ENCODE peak calls at places on chromosomes 7 and 10, in five cellular contexts. V is GM13976, Q is GM12865, Y is sigmoid colon, G is AG09309. N is an unnamed sample.

GRCh38 chr7:27156508-27156898 is at the start of gene HOXA7:
- DNase-seq in V (no peak), Q (no peak), Y (peak; percentile 96), G (no peak), N (no peak)

GRCh38 chr7:148624735-148625134 is 34.2 kb downstream of the C7orf33 start:
- DNase-seq in V (no peak), Q (no peak), Y (no peak), G (no peak), N (no peak)

GRCh38 chr7:50974240-50974639 is 191.5 kb upstream of the GRB10 start:
- DNase-seq in V (no peak), Q (no peak), Y (no peak), G (no peak), N (no peak)

GRCh38 chr10:79208251-79208983 is 138.9 kb upstream of the PPIF start:
- DNase-seq in V (no peak), Q (no peak), Y (no peak), G (no peak), N (no peak)

GRCh38 chr7:90999989-91000979 is 263.9 kb upstream of the FZD1 start:
- DNase-seq in V (no peak), Q (no peak), Y (no peak), G (no peak), N (no peak)

GRCh38 chr10:22437620-22438588 is 92.6 kb downstream of the SPAG6 start:
- DNase-seq in V (peak; percentile 52), Q (no peak), Y (peak; percentile 77), G (no peak), N (peak; percentile 44)

GRCh38 chr7:34523233-34523918 is 134.6 kb upstream of the NPSR1 start:
- DNase-seq in V (no peak), Q (no peak), Y (no peak), G (no peak), N (no peak)

GRCh38 chr7:101882595-101883564 is 65.5 kb downstream of the CUX1 start:
- DNase-seq in V (no peak), Q (no peak), Y (peak; percentile 97), G (peak; percentile 99), N (no peak)

GRCh38 chr10:27157150-27157549 is 2.0 kb downstream of the MASTL start:
- DNase-seq in V (no peak), Q (no peak), Y (no peak), G (no peak), N (no peak)

GRCh38 chr10:35307297-35307696 is 29.0 kb upstream of the CCNY start:
- DNase-seq in V (no peak), Q (no peak), Y (no peak), G (no peak), N (no peak)

GRCh38 chr7:102326156-102326914 is 29.9 kb downstream of the SPDYE6 start:
- DNase-seq in V (no peak), Q (no peak), Y (no peak), G (no peak), N (no peak)

GRCh38 chr7:14691597-14692203 is 210.9 kb downstream of the DGKB start:
- DNase-seq in V (peak; percentile 27), Q (peak; percentile 47), Y (peak; percentile 67), G (no peak), N (peak; percentile 76)

GRCh38 chr10:44715081-44715480 is 196.1 kb upstream of the TMEM72 start:
- DNase-seq in V (no peak), Q (no peak), Y (no peak), G (no peak), N (no peak)

GRCh38 chr7:70154521-70155180 is 556.4 kb downstream of the AUTS2 start:
- DNase-seq in V (no peak), Q (no peak), Y (no peak), G (no peak), N (no peak)

GRCh38 chr7:23471090-23471859 is 984 bp upstream of the IGF2BP3 start:
- DNase-seq in V (peak; percentile 82), Q (peak; percentile 95), Y (no peak), G (no peak), N (peak; percentile 48)

GRCh38 chr10:488933-489215 is 200.6 kb downstream of the DIP2C start:
- DNase-seq in V (no peak), Q (no peak), Y (no peak), G (no peak), N (no peak)

GRCh38 chr7:132239422-132239994 is 336.8 kb downstream of the PLXNA4 start:
- DNase-seq in V (no peak), Q (no peak), Y (no peak), G (no peak), N (no peak)
- TF ChIP-seq CTCF in V (no peak), Q (no peak), Y (no peak), G (no peak), N (no peak)

GRCh38 chr7:103613655-103614642 is 167.9 kb upstream of the SLC26A5 start:
- DNase-seq in V (no peak), Q (no peak), Y (no peak), G (no peak), N (no peak)
- TF ChIP-seq CTCF in V (no peak), Q (no peak), Y (no peak), G (peak; percentile 32), N (no peak)

DNA sequence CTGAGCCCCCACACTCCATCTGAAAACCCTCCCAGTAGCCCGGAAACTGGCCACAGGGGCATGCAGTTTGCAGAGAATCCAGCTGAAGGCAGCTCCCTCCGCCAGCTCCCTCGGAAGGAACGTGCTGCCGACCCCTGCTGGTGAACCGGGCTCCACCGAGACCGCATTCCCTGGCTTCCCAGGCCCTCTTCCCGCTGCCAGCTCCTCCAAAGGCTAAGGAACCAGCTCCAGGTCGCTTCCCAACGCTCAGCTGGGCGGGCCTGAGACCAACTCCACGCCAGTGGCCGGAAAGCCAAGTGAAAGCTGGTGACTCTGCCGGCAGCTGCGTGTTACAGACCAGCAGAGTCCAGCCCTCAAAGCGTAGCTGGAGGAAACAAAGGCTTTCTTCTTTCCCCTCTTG is 35.8 kb downstream of the GPER1 start:
- DNase-seq in V (no peak), Q (no peak), Y (peak; percentile 94), G (peak; percentile 66), N (no peak)
- TF ChIP-seq CTCF in V (no peak), Q (no peak), Y (peak; percentile 76), G (peak; percentile 91), N (no peak)

DNA sequence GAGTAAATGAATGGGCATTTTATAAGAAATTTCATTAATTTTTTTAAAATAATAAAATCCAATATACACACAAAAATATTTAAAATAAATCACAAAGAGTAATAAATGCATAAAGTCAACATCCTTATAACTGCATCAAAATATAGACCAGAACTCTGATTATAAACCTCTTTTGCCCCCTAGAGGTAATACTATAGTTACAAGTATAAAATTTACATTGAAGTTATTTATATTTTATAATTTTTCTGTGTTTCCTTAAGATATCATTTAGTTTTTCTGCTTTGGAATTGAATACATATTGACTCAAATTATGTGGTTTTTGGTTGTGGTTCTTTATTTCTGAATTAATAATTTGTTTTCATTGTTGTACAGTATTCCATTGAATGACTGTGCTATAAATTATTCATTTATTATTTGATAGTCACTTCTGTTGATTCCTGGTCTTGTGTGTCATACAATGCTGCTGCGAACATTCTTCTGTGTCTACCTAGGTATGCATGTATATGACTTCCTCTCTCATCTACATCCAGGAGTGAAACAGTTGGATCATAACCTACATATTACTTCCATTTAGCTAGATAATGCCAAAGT is 673.6 kb downstream of the IPMK start:
- DNase-seq in V (no peak), Q (no peak), Y (no peak), G (no peak), N (no peak)
- TF ChIP-seq CTCF in V (no peak), Q (no peak), Y (no peak), G (no peak), N (no peak)

DNA sequence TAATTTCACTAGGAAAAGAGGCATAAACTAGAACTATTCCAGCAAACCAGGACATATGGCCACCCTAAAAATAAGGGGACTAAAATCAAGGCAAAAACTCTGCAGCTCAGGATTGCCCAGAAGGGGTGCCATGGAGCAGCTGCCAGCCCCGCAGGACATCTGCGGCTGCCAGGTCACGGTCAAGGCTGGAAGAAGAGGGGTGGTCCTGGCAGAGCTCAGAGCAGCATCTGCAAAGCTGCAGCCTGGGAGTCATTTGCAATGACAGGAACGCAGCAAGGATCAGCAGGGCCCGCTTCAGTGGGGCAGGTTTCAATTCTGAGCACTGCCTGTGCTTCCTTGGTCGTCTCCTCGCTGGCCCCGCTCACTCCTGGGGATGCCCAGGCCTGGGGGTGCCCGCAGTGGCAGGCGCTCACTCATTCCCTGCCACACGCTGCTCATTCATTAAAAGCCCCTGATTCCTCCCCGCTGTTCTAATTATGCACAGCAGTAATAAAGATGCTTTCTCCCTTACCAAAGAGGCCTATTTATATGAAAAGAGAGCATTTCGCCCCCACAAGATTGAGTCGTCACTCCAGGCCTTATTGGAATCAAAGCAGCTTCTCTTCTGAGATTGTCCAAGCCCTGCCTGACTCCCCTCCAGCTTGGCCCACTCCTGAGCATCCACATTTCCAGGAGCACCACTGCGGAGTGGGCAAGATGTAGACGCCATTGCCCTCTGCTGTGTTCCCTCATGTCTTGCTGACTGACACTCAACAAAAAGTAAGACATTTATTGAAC is 4.6 kb downstream of the HSPA12A start:
- DNase-seq in V (no peak), Q (no peak), Y (no peak), G (no peak), N (no peak)
- TF ChIP-seq CTCF in V (no peak), Q (no peak), Y (no peak), G (peak; percentile 40), N (no peak)

GRCh38 chr7:88347098-88347497 is 40.4 kb upstream of the STEAP4 start:
- DNase-seq in V (no peak), Q (peak; percentile 15), Y (no peak), G (no peak), N (no peak)

GRCh38 chr7:88344271-88344670 is 37.6 kb upstream of the STEAP4 start:
- DNase-seq in V (no peak), Q (no peak), Y (no peak), G (no peak), N (no peak)

GRCh38 chr7:88346357-88346756 is 39.7 kb upstream of the STEAP4 start:
- DNase-seq in V (no peak), Q (peak; percentile 5), Y (no peak), G (no peak), N (no peak)

GRCh38 chr7:88350118-88350517 is 43.4 kb upstream of the STEAP4 start:
- DNase-seq in V (no peak), Q (no peak), Y (no peak), G (no peak), N (no peak)

GRCh38 chr7:88344956-88345832 is 38.5 kb upstream of the STEAP4 start:
- DNase-seq in V (no peak), Q (peak; percentile 35), Y (peak; percentile 65), G (no peak), N (peak; percentile 20)
- TF ChIP-seq CTCF in V (peak; percentile 16), Q (peak; percentile 51), Y (no peak), G (peak; percentile 22), N (peak; percentile 20)

GRCh38 chr7:107133396-107133795 is 35.4 kb upstream of the HBP1 start:
- DNase-seq in V (no peak), Q (no peak), Y (no peak), G (no peak), N (no peak)

GRCh38 chr7:107128217-107128616 is 40.6 kb upstream of the HBP1 start:
- DNase-seq in V (no peak), Q (no peak), Y (no peak), G (no peak), N (no peak)

GRCh38 chr7:107128748-107129147 is 40.1 kb upstream of the HBP1 start:
- DNase-seq in V (no peak), Q (no peak), Y (no peak), G (no peak), N (no peak)

GRCh38 chr7:107125475-107125874 is 43.3 kb upstream of the HBP1 start:
- DNase-seq in V (no peak), Q (no peak), Y (no peak), G (no peak), N (no peak)

GRCh38 chr7:107130487-107131220 is 38.1 kb upstream of the HBP1 start:
- DNase-seq in V (no peak), Q (no peak), Y (no peak), G (no peak), N (no peak)
- TF ChIP-seq CTCF in V (no peak), Q (peak; percentile 9), Y (no peak), G (peak; percentile 18), N (no peak)

N was measured in activated CD8-positive, alpha-beta T cell treated with anti-CD3 and anti-CD28 coated beads for 36 hours.